ENCODE peak calls at places on chromosomes 6 and 20, in nine cellular contexts. One of them, this sample, is unnamed.

GRCh38 chr20:38304845-38305447 is 990 bp downstream of the BPI start:
- DNase-seq in NCI-H774: no peak
- DNase-seq in fibroblast of lung: no peak
- DNase-seq in C1 segment of cervical spinal cord: no peak
- DNase-seq in stimulated activated CD4-positive, alpha-beta T cell treated with anti-CD3 and anti-CD28 coated beads, Interleukin-2, amount 100 ng/mL, for 24 hours: peak
- DNase-seq in endothelial cell of umbilical vein: peak
- DNase-seq in heart left ventricle: no peak
- DNase-seq in activated naive CD4-positive, alpha-beta T cell treated with anti-CD3 and anti-CD28 coated beads, Interleukin-2, amount 10 ng/mL, durations not matched to agents 7 days and 5 days: peak
- DNase-seq in T-helper 2 cell: no peak
- DNase-seq in this sample: no peak

GRCh38 chr6:5851261-5851757 is 155.4 kb downstream of the NRN1 start:
- DNase-seq in NCI-H774: no peak
- DNase-seq in activated naive CD4-positive, alpha-beta T cell treated with anti-CD3 and anti-CD28 coated beads, Interleukin-2, amount 10 ng/mL, durations not matched to agents 7 days and 5 days: peak
- DNase-seq in heart left ventricle: peak
- DNase-seq in fibroblast of lung: peak
- DNase-seq in stimulated activated CD4-positive, alpha-beta T cell treated with anti-CD3 and anti-CD28 coated beads, Interleukin-2, amount 100 ng/mL, for 24 hours: peak
- DNase-seq in T-helper 2 cell: peak
- DNase-seq in C1 segment of cervical spinal cord: peak
- DNase-seq in endothelial cell of umbilical vein: peak
- DNase-seq in this sample: peak

GRCh38 chr20:50547956-50548355 is 37.8 kb downstream of the PTPN1 start:
- DNase-seq in fibroblast of lung: no peak
- DNase-seq in heart left ventricle: no peak
- DNase-seq in NCI-H774: no peak
- DNase-seq in stimulated activated CD4-positive, alpha-beta T cell treated with anti-CD3 and anti-CD28 coated beads, Interleukin-2, amount 100 ng/mL, for 24 hours: no peak
- DNase-seq in T-helper 2 cell: no peak
- DNase-seq in endothelial cell of umbilical vein: no peak
- DNase-seq in C1 segment of cervical spinal cord: no peak
- DNase-seq in activated naive CD4-positive, alpha-beta T cell treated with anti-CD3 and anti-CD28 coated beads, Interleukin-2, amount 10 ng/mL, durations not matched to agents 7 days and 5 days: no peak
- DNase-seq in this sample: no peak

GRCh38 chr6:87139236-87139635 is 16.1 kb upstream of the ZNF292 start:
- DNase-seq in endothelial cell of umbilical vein: peak
- DNase-seq in activated naive CD4-positive, alpha-beta T cell treated with anti-CD3 and anti-CD28 coated beads, Interleukin-2, amount 10 ng/mL, durations not matched to agents 7 days and 5 days: peak
- DNase-seq in heart left ventricle: peak
- DNase-seq in T-helper 2 cell: no peak
- DNase-seq in NCI-H774: peak
- DNase-seq in C1 segment of cervical spinal cord: no peak
- DNase-seq in stimulated activated CD4-positive, alpha-beta T cell treated with anti-CD3 and anti-CD28 coated beads, Interleukin-2, amount 100 ng/mL, for 24 hours: no peak
- DNase-seq in fibroblast of lung: peak
- DNase-seq in this sample: peak

GRCh38 chr20:57061058-57061900 is 205.2 kb downstream of the BMP7 start:
- DNase-seq in fibroblast of lung: no peak
- DNase-seq in NCI-H774: no peak
- DNase-seq in T-helper 2 cell: no peak
- DNase-seq in activated naive CD4-positive, alpha-beta T cell treated with anti-CD3 and anti-CD28 coated beads, Interleukin-2, amount 10 ng/mL, durations not matched to agents 7 days and 5 days: no peak
- DNase-seq in C1 segment of cervical spinal cord: no peak
- DNase-seq in endothelial cell of umbilical vein: no peak
- DNase-seq in stimulated activated CD4-positive, alpha-beta T cell treated with anti-CD3 and anti-CD28 coated beads, Interleukin-2, amount 100 ng/mL, for 24 hours: no peak
- DNase-seq in heart left ventricle: no peak
- DNase-seq in this sample: peak

GRCh38 chr6:85458782-85459181 is 8.9 kb downstream of the NT5E start:
- DNase-seq in endothelial cell of umbilical vein: peak
- DNase-seq in NCI-H774: no peak
- DNase-seq in stimulated activated CD4-positive, alpha-beta T cell treated with anti-CD3 and anti-CD28 coated beads, Interleukin-2, amount 100 ng/mL, for 24 hours: no peak
- DNase-seq in activated naive CD4-positive, alpha-beta T cell treated with anti-CD3 and anti-CD28 coated beads, Interleukin-2, amount 10 ng/mL, durations not matched to agents 7 days and 5 days: no peak
- DNase-seq in T-helper 2 cell: no peak
- DNase-seq in C1 segment of cervical spinal cord: no peak
- DNase-seq in fibroblast of lung: peak
- DNase-seq in heart left ventricle: no peak
- DNase-seq in this sample: no peak

GRCh38 chr20:47020231-47020630 is 125.6 kb downstream of the EYA2 start:
- DNase-seq in endothelial cell of umbilical vein: no peak
- DNase-seq in fibroblast of lung: peak
- DNase-seq in C1 segment of cervical spinal cord: no peak
- DNase-seq in T-helper 2 cell: no peak
- DNase-seq in stimulated activated CD4-positive, alpha-beta T cell treated with anti-CD3 and anti-CD28 coated beads, Interleukin-2, amount 100 ng/mL, for 24 hours: no peak
- DNase-seq in activated naive CD4-positive, alpha-beta T cell treated with anti-CD3 and anti-CD28 coated beads, Interleukin-2, amount 10 ng/mL, durations not matched to agents 7 days and 5 days: no peak
- DNase-seq in NCI-H774: no peak
- DNase-seq in heart left ventricle: no peak
- DNase-seq in this sample: no peak

GRCh38 chr6:13462380-13463326 is 24.7 kb downstream of the GFOD1 start:
- DNase-seq in activated naive CD4-positive, alpha-beta T cell treated with anti-CD3 and anti-CD28 coated beads, Interleukin-2, amount 10 ng/mL, durations not matched to agents 7 days and 5 days: no peak
- DNase-seq in endothelial cell of umbilical vein: no peak
- DNase-seq in stimulated activated CD4-positive, alpha-beta T cell treated with anti-CD3 and anti-CD28 coated beads, Interleukin-2, amount 100 ng/mL, for 24 hours: no peak
- DNase-seq in heart left ventricle: no peak
- DNase-seq in T-helper 2 cell: no peak
- DNase-seq in NCI-H774: no peak
- DNase-seq in fibroblast of lung: peak
- DNase-seq in C1 segment of cervical spinal cord: no peak
- DNase-seq in this sample: no peak

GRCh38 chr20:3781153-3781910 is at the start of gene SPEF1:
- DNase-seq in endothelial cell of umbilical vein: peak
- DNase-seq in heart left ventricle: peak
- DNase-seq in T-helper 2 cell: no peak
- DNase-seq in fibroblast of lung: peak
- DNase-seq in stimulated activated CD4-positive, alpha-beta T cell treated with anti-CD3 and anti-CD28 coated beads, Interleukin-2, amount 100 ng/mL, for 24 hours: peak
- DNase-seq in NCI-H774: peak
- DNase-seq in C1 segment of cervical spinal cord: peak
- DNase-seq in activated naive CD4-positive, alpha-beta T cell treated with anti-CD3 and anti-CD28 coated beads, Interleukin-2, amount 10 ng/mL, durations not matched to agents 7 days and 5 days: peak
- DNase-seq in this sample: peak

GRCh38 chr20:58695084-58695722 is 2.6 kb downstream of the NPEPL1 start:
- DNase-seq in C1 segment of cervical spinal cord: no peak
- DNase-seq in NCI-H774: no peak
- DNase-seq in T-helper 2 cell: no peak
- DNase-seq in fibroblast of lung: no peak
- DNase-seq in stimulated activated CD4-positive, alpha-beta T cell treated with anti-CD3 and anti-CD28 coated beads, Interleukin-2, amount 100 ng/mL, for 24 hours: no peak
- DNase-seq in endothelial cell of umbilical vein: no peak
- DNase-seq in activated naive CD4-positive, alpha-beta T cell treated with anti-CD3 and anti-CD28 coated beads, Interleukin-2, amount 10 ng/mL, durations not matched to agents 7 days and 5 days: no peak
- DNase-seq in heart left ventricle: no peak
- DNase-seq in this sample: no peak

GRCh38 chr6:32105433-32105832 is 3.7 kb downstream of the TNXB start:
- DNase-seq in endothelial cell of umbilical vein: no peak
- DNase-seq in heart left ventricle: no peak
- DNase-seq in NCI-H774: no peak
- DNase-seq in activated naive CD4-positive, alpha-beta T cell treated with anti-CD3 and anti-CD28 coated beads, Interleukin-2, amount 10 ng/mL, durations not matched to agents 7 days and 5 days: no peak
- DNase-seq in T-helper 2 cell: no peak
- DNase-seq in fibroblast of lung: no peak
- DNase-seq in C1 segment of cervical spinal cord: no peak
- DNase-seq in stimulated activated CD4-positive, alpha-beta T cell treated with anti-CD3 and anti-CD28 coated beads, Interleukin-2, amount 100 ng/mL, for 24 hours: no peak
- DNase-seq in this sample: no peak

GRCh38 chr20:62019881-62020492 is 45.7 kb downstream of the TAF4 start:
- DNase-seq in T-helper 2 cell: no peak
- DNase-seq in stimulated activated CD4-positive, alpha-beta T cell treated with anti-CD3 and anti-CD28 coated beads, Interleukin-2, amount 100 ng/mL, for 24 hours: no peak
- DNase-seq in NCI-H774: no peak
- DNase-seq in endothelial cell of umbilical vein: no peak
- DNase-seq in fibroblast of lung: no peak
- DNase-seq in C1 segment of cervical spinal cord: no peak
- DNase-seq in activated naive CD4-positive, alpha-beta T cell treated with anti-CD3 and anti-CD28 coated beads, Interleukin-2, amount 10 ng/mL, durations not matched to agents 7 days and 5 days: no peak
- DNase-seq in heart left ventricle: peak
- DNase-seq in this sample: no peak

GRCh38 chr6:80366721-80367120 is 260.2 kb downstream of the BCKDHB start:
- DNase-seq in fibroblast of lung: peak
- DNase-seq in T-helper 2 cell: no peak
- DNase-seq in NCI-H774: no peak
- DNase-seq in C1 segment of cervical spinal cord: no peak
- DNase-seq in stimulated activated CD4-positive, alpha-beta T cell treated with anti-CD3 and anti-CD28 coated beads, Interleukin-2, amount 100 ng/mL, for 24 hours: no peak
- DNase-seq in heart left ventricle: peak
- DNase-seq in activated naive CD4-positive, alpha-beta T cell treated with anti-CD3 and anti-CD28 coated beads, Interleukin-2, amount 10 ng/mL, durations not matched to agents 7 days and 5 days: no peak
- DNase-seq in endothelial cell of umbilical vein: peak
- DNase-seq in this sample: peak

GRCh38 chr20:24598346-24598745 is 128.9 kb downstream of the SYNDIG1 start:
- DNase-seq in fibroblast of lung: no peak
- DNase-seq in activated naive CD4-positive, alpha-beta T cell treated with anti-CD3 and anti-CD28 coated beads, Interleukin-2, amount 10 ng/mL, durations not matched to agents 7 days and 5 days: no peak
- DNase-seq in heart left ventricle: no peak
- DNase-seq in stimulated activated CD4-positive, alpha-beta T cell treated with anti-CD3 and anti-CD28 coated beads, Interleukin-2, amount 100 ng/mL, for 24 hours: no peak
- DNase-seq in T-helper 2 cell: no peak
- DNase-seq in NCI-H774: no peak
- DNase-seq in endothelial cell of umbilical vein: no peak
- DNase-seq in C1 segment of cervical spinal cord: no peak
- DNase-seq in this sample: no peak

GRCh38 chr20:44946266-44946852 is 13.8 kb downstream of the TOMM34 start:
- DNase-seq in endothelial cell of umbilical vein: no peak
- DNase-seq in stimulated activated CD4-positive, alpha-beta T cell treated with anti-CD3 and anti-CD28 coated beads, Interleukin-2, amount 100 ng/mL, for 24 hours: no peak
- DNase-seq in C1 segment of cervical spinal cord: no peak
- DNase-seq in NCI-H774: no peak
- DNase-seq in fibroblast of lung: no peak
- DNase-seq in activated naive CD4-positive, alpha-beta T cell treated with anti-CD3 and anti-CD28 coated beads, Interleukin-2, amount 10 ng/mL, durations not matched to agents 7 days and 5 days: no peak
- DNase-seq in heart left ventricle: no peak
- DNase-seq in T-helper 2 cell: no peak
- DNase-seq in this sample: no peak

GRCh38 chr20:24968278-24968677 is 19.2 kb downstream of the CST7 start:
- DNase-seq in heart left ventricle: no peak
- DNase-seq in fibroblast of lung: no peak
- DNase-seq in stimulated activated CD4-positive, alpha-beta T cell treated with anti-CD3 and anti-CD28 coated beads, Interleukin-2, amount 100 ng/mL, for 24 hours: no peak
- DNase-seq in T-helper 2 cell: no peak
- DNase-seq in C1 segment of cervical spinal cord: no peak
- DNase-seq in endothelial cell of umbilical vein: no peak
- DNase-seq in NCI-H774: no peak
- DNase-seq in activated naive CD4-positive, alpha-beta T cell treated with anti-CD3 and anti-CD28 coated beads, Interleukin-2, amount 10 ng/mL, durations not matched to agents 7 days and 5 days: no peak
- DNase-seq in this sample: no peak

GRCh38 chr6:20605581-20605980 is 71.3 kb downstream of the CDKAL1 start:
- DNase-seq in T-helper 2 cell: no peak
- DNase-seq in stimulated activated CD4-positive, alpha-beta T cell treated with anti-CD3 and anti-CD28 coated beads, Interleukin-2, amount 100 ng/mL, for 24 hours: no peak
- DNase-seq in C1 segment of cervical spinal cord: no peak
- DNase-seq in endothelial cell of umbilical vein: no peak
- DNase-seq in fibroblast of lung: peak
- DNase-seq in heart left ventricle: no peak
- DNase-seq in NCI-H774: no peak
- DNase-seq in activated naive CD4-positive, alpha-beta T cell treated with anti-CD3 and anti-CD28 coated beads, Interleukin-2, amount 10 ng/mL, durations not matched to agents 7 days and 5 days: no peak
- DNase-seq in this sample: peak

GRCh38 chr20:4820833-4821518 is 99.3 kb downstream of the PRND start:
- DNase-seq in stimulated activated CD4-positive, alpha-beta T cell treated with anti-CD3 and anti-CD28 coated beads, Interleukin-2, amount 100 ng/mL, for 24 hours: no peak
- DNase-seq in T-helper 2 cell: no peak
- DNase-seq in heart left ventricle: no peak
- DNase-seq in endothelial cell of umbilical vein: peak
- DNase-seq in NCI-H774: no peak
- DNase-seq in C1 segment of cervical spinal cord: peak
- DNase-seq in fibroblast of lung: peak
- DNase-seq in activated naive CD4-positive, alpha-beta T cell treated with anti-CD3 and anti-CD28 coated beads, Interleukin-2, amount 10 ng/mL, durations not matched to agents 7 days and 5 days: no peak
- DNase-seq in this sample: peak

GRCh38 chr20:39986231-39986904 is 702.7 kb downstream of the MAFB start:
- DNase-seq in activated naive CD4-positive, alpha-beta T cell treated with anti-CD3 and anti-CD28 coated beads, Interleukin-2, amount 10 ng/mL, durations not matched to agents 7 days and 5 days: no peak
- DNase-seq in NCI-H774: peak
- DNase-seq in fibroblast of lung: peak
- DNase-seq in endothelial cell of umbilical vein: no peak
- DNase-seq in heart left ventricle: peak
- DNase-seq in stimulated activated CD4-positive, alpha-beta T cell treated with anti-CD3 and anti-CD28 coated beads, Interleukin-2, amount 100 ng/mL, for 24 hours: no peak
- DNase-seq in C1 segment of cervical spinal cord: peak
- DNase-seq in T-helper 2 cell: no peak
- DNase-seq in this sample: no peak

GRCh38 chr6:129440691-129441090 is 269.3 kb downstream of the ARHGAP18 start:
- DNase-seq in stimulated activated CD4-positive, alpha-beta T cell treated with anti-CD3 and anti-CD28 coated beads, Interleukin-2, amount 100 ng/mL, for 24 hours: no peak
- DNase-seq in heart left ventricle: peak
- DNase-seq in fibroblast of lung: peak
- DNase-seq in NCI-H774: no peak
- DNase-seq in T-helper 2 cell: no peak
- DNase-seq in endothelial cell of umbilical vein: peak
- DNase-seq in activated naive CD4-positive, alpha-beta T cell treated with anti-CD3 and anti-CD28 coated beads, Interleukin-2, amount 10 ng/mL, durations not matched to agents 7 days and 5 days: no peak
- DNase-seq in C1 segment of cervical spinal cord: no peak
- DNase-seq in this sample: no peak

GRCh38 chr20:32484221-32485125 is 100.7 kb downstream of the NOL4L start:
- DNase-seq in endothelial cell of umbilical vein: peak
- DNase-seq in T-helper 2 cell: peak
- DNase-seq in C1 segment of cervical spinal cord: peak
- DNase-seq in NCI-H774: peak
- DNase-seq in stimulated activated CD4-positive, alpha-beta T cell treated with anti-CD3 and anti-CD28 coated beads, Interleukin-2, amount 100 ng/mL, for 24 hours: peak
- DNase-seq in activated naive CD4-positive, alpha-beta T cell treated with anti-CD3 and anti-CD28 coated beads, Interleukin-2, amount 10 ng/mL, durations not matched to agents 7 days and 5 days: peak
- DNase-seq in heart left ventricle: no peak
- DNase-seq in fibroblast of lung: peak
- DNase-seq in this sample: no peak

GRCh38 chr20:49344975-49345374 is 67.1 kb upstream of the ZNFX1 start:
- DNase-seq in endothelial cell of umbilical vein: peak
- DNase-seq in stimulated activated CD4-positive, alpha-beta T cell treated with anti-CD3 and anti-CD28 coated beads, Interleukin-2, amount 100 ng/mL, for 24 hours: no peak
- DNase-seq in fibroblast of lung: peak
- DNase-seq in activated naive CD4-positive, alpha-beta T cell treated with anti-CD3 and anti-CD28 coated beads, Interleukin-2, amount 10 ng/mL, durations not matched to agents 7 days and 5 days: no peak
- DNase-seq in T-helper 2 cell: no peak
- DNase-seq in heart left ventricle: peak
- DNase-seq in C1 segment of cervical spinal cord: no peak
- DNase-seq in NCI-H774: no peak
- DNase-seq in this sample: no peak

GRCh38 chr6:75233097-75233615 is 10.4 kb downstream of the COX7A2 start:
- DNase-seq in endothelial cell of umbilical vein: no peak
- DNase-seq in C1 segment of cervical spinal cord: no peak
- DNase-seq in heart left ventricle: no peak
- DNase-seq in activated naive CD4-positive, alpha-beta T cell treated with anti-CD3 and anti-CD28 coated beads, Interleukin-2, amount 10 ng/mL, durations not matched to agents 7 days and 5 days: no peak
- DNase-seq in T-helper 2 cell: no peak
- DNase-seq in NCI-H774: no peak
- DNase-seq in stimulated activated CD4-positive, alpha-beta T cell treated with anti-CD3 and anti-CD28 coated beads, Interleukin-2, amount 100 ng/mL, for 24 hours: no peak
- DNase-seq in fibroblast of lung: no peak
- DNase-seq in this sample: no peak

GRCh38 chr6:78347191-78347916 is 520.0 kb upstream of the IRAK1BP1 start:
- DNase-seq in activated naive CD4-positive, alpha-beta T cell treated with anti-CD3 and anti-CD28 coated beads, Interleukin-2, amount 10 ng/mL, durations not matched to agents 7 days and 5 days: no peak
- DNase-seq in stimulated activated CD4-positive, alpha-beta T cell treated with anti-CD3 and anti-CD28 coated beads, Interleukin-2, amount 100 ng/mL, for 24 hours: no peak
- DNase-seq in heart left ventricle: no peak
- DNase-seq in T-helper 2 cell: no peak
- DNase-seq in fibroblast of lung: peak
- DNase-seq in endothelial cell of umbilical vein: peak
- DNase-seq in C1 segment of cervical spinal cord: no peak
- DNase-seq in NCI-H774: no peak
- DNase-seq in this sample: no peak

GRCh38 chr6:6409397-6410030 is 89.1 kb upstream of the F13A1 start:
- DNase-seq in stimulated activated CD4-positive, alpha-beta T cell treated with anti-CD3 and anti-CD28 coated beads, Interleukin-2, amount 100 ng/mL, for 24 hours: no peak
- DNase-seq in C1 segment of cervical spinal cord: no peak
- DNase-seq in endothelial cell of umbilical vein: no peak
- DNase-seq in NCI-H774: no peak
- DNase-seq in fibroblast of lung: no peak
- DNase-seq in T-helper 2 cell: no peak
- DNase-seq in activated naive CD4-positive, alpha-beta T cell treated with anti-CD3 and anti-CD28 coated beads, Interleukin-2, amount 10 ng/mL, durations not matched to agents 7 days and 5 days: no peak
- DNase-seq in heart left ventricle: no peak
- DNase-seq in this sample: no peak

GRCh38 chr6:24918641-24919403 is 16.9 kb downstream of the RIPOR2 start:
- DNase-seq in heart left ventricle: peak
- DNase-seq in endothelial cell of umbilical vein: no peak
- DNase-seq in stimulated activated CD4-positive, alpha-beta T cell treated with anti-CD3 and anti-CD28 coated beads, Interleukin-2, amount 100 ng/mL, for 24 hours: no peak
- DNase-seq in NCI-H774: peak
- DNase-seq in activated naive CD4-positive, alpha-beta T cell treated with anti-CD3 and anti-CD28 coated beads, Interleukin-2, amount 10 ng/mL, durations not matched to agents 7 days and 5 days: peak
- DNase-seq in C1 segment of cervical spinal cord: no peak
- DNase-seq in T-helper 2 cell: no peak
- DNase-seq in fibroblast of lung: no peak
- DNase-seq in this sample: peak

GRCh38 chr6:52994789-52995078 is 350 bp downstream of the GSTA4 start:
- DNase-seq in fibroblast of lung: peak
- DNase-seq in endothelial cell of umbilical vein: no peak
- DNase-seq in T-helper 2 cell: no peak
- DNase-seq in NCI-H774: no peak
- DNase-seq in C1 segment of cervical spinal cord: peak
- DNase-seq in stimulated activated CD4-positive, alpha-beta T cell treated with anti-CD3 and anti-CD28 coated beads, Interleukin-2, amount 100 ng/mL, for 24 hours: peak
- DNase-seq in heart left ventricle: peak
- DNase-seq in activated naive CD4-positive, alpha-beta T cell treated with anti-CD3 and anti-CD28 coated beads, Interleukin-2, amount 10 ng/mL, durations not matched to agents 7 days and 5 days: peak
- DNase-seq in this sample: no peak

GRCh38 chr6:11853678-11854417 is 75.2 kb upstream of the ADTRP start:
- DNase-seq in T-helper 2 cell: no peak
- DNase-seq in activated naive CD4-positive, alpha-beta T cell treated with anti-CD3 and anti-CD28 coated beads, Interleukin-2, amount 10 ng/mL, durations not matched to agents 7 days and 5 days: no peak
- DNase-seq in fibroblast of lung: no peak
- DNase-seq in endothelial cell of umbilical vein: no peak
- DNase-seq in stimulated activated CD4-positive, alpha-beta T cell treated with anti-CD3 and anti-CD28 coated beads, Interleukin-2, amount 100 ng/mL, for 24 hours: no peak
- DNase-seq in C1 segment of cervical spinal cord: no peak
- DNase-seq in NCI-H774: no peak
- DNase-seq in heart left ventricle: no peak
- DNase-seq in this sample: no peak

GRCh38 chr6:16409531-16410441 is 171.4 kb downstream of the GMPR start:
- DNase-seq in C1 segment of cervical spinal cord: peak
- DNase-seq in stimulated activated CD4-positive, alpha-beta T cell treated with anti-CD3 and anti-CD28 coated beads, Interleukin-2, amount 100 ng/mL, for 24 hours: peak
- DNase-seq in heart left ventricle: peak
- DNase-seq in T-helper 2 cell: peak
- DNase-seq in endothelial cell of umbilical vein: peak
- DNase-seq in fibroblast of lung: peak
- DNase-seq in NCI-H774: peak
- DNase-seq in activated naive CD4-positive, alpha-beta T cell treated with anti-CD3 and anti-CD28 coated beads, Interleukin-2, amount 10 ng/mL, durations not matched to agents 7 days and 5 days: peak
- DNase-seq in this sample: no peak

GRCh38 chr6:144215402-144215931 is 65.2 kb downstream of the STX11 start:
- DNase-seq in T-helper 2 cell: no peak
- DNase-seq in activated naive CD4-positive, alpha-beta T cell treated with anti-CD3 and anti-CD28 coated beads, Interleukin-2, amount 10 ng/mL, durations not matched to agents 7 days and 5 days: peak
- DNase-seq in stimulated activated CD4-positive, alpha-beta T cell treated with anti-CD3 and anti-CD28 coated beads, Interleukin-2, amount 100 ng/mL, for 24 hours: peak
- DNase-seq in endothelial cell of umbilical vein: no peak
- DNase-seq in NCI-H774: no peak
- DNase-seq in C1 segment of cervical spinal cord: no peak
- DNase-seq in fibroblast of lung: peak
- DNase-seq in heart left ventricle: no peak
- DNase-seq in this sample: no peak

GRCh38 chr6:90537027-90537426 is 49.8 kb downstream of the MAP3K7 start:
- DNase-seq in C1 segment of cervical spinal cord: no peak
- DNase-seq in T-helper 2 cell: no peak
- DNase-seq in endothelial cell of umbilical vein: no peak
- DNase-seq in stimulated activated CD4-positive, alpha-beta T cell treated with anti-CD3 and anti-CD28 coated beads, Interleukin-2, amount 100 ng/mL, for 24 hours: no peak
- DNase-seq in activated naive CD4-positive, alpha-beta T cell treated with anti-CD3 and anti-CD28 coated beads, Interleukin-2, amount 10 ng/mL, durations not matched to agents 7 days and 5 days: no peak
- DNase-seq in fibroblast of lung: peak
- DNase-seq in heart left ventricle: no peak
- DNase-seq in NCI-H774: no peak
- DNase-seq in this sample: no peak